ENCODE peak calls at places on chromosomes 7 and 10, in seven cellular contexts. One of them, this sample, is unnamed.

GRCh38 chr7:111510062-111510461 is 52.2 kb downstream of the IMMP2L start:
- DNase-seq in pancreas: no peak
- DNase-seq in dorsolateral prefrontal cortex: no peak
- DNase-seq in astrocyte of the spinal cord: no peak
- DNase-seq in type B pancreatic cell: no peak
- DNase-seq in esophagus squamous epithelium: no peak
- DNase-seq in cardiac muscle cell: no peak
- DNase-seq in this sample: no peak

GRCh38 chr10:113562108-113562507 is 9.3 kb downstream of the HABP2 start:
- DNase-seq in pancreas: no peak
- DNase-seq in dorsolateral prefrontal cortex: no peak
- DNase-seq in astrocyte of the spinal cord: no peak
- DNase-seq in type B pancreatic cell: no peak
- DNase-seq in esophagus squamous epithelium: no peak
- DNase-seq in cardiac muscle cell: no peak
- DNase-seq in this sample: no peak

GRCh38 chr7:43559171-43559938 is 23.6 kb upstream of the STK17A start:
- DNase-seq in pancreas: no peak
- DNase-seq in dorsolateral prefrontal cortex: no peak
- DNase-seq in astrocyte of the spinal cord: no peak
- DNase-seq in type B pancreatic cell: no peak
- DNase-seq in esophagus squamous epithelium: no peak
- DNase-seq in cardiac muscle cell: no peak
- DNase-seq in this sample: no peak

GRCh38 chr10:110163841-110164240 is 43.6 kb upstream of the MXI1 start:
- DNase-seq in pancreas: no peak
- DNase-seq in dorsolateral prefrontal cortex: no peak
- DNase-seq in astrocyte of the spinal cord: no peak
- DNase-seq in type B pancreatic cell: no peak
- DNase-seq in esophagus squamous epithelium: no peak
- DNase-seq in cardiac muscle cell: no peak
- DNase-seq in this sample: no peak

GRCh38 chr10:124091646-124092269 is 1.6 kb downstream of the CHST15 start:
- DNase-seq in pancreas: no peak
- DNase-seq in dorsolateral prefrontal cortex: no peak
- DNase-seq in astrocyte of the spinal cord: peak
- DNase-seq in type B pancreatic cell: no peak
- DNase-seq in esophagus squamous epithelium: no peak
- DNase-seq in cardiac muscle cell: peak
- DNase-seq in this sample: no peak

GRCh38 chr10:28873540-28873939 is 196.2 kb downstream of the BAMBI start:
- DNase-seq in pancreas: no peak
- DNase-seq in dorsolateral prefrontal cortex: no peak
- DNase-seq in astrocyte of the spinal cord: no peak
- DNase-seq in type B pancreatic cell: no peak
- DNase-seq in esophagus squamous epithelium: no peak
- DNase-seq in cardiac muscle cell: no peak
- DNase-seq in this sample: no peak

GRCh38 chr7:92778972-92779371 is 57.4 kb downstream of the CDK6 start:
- DNase-seq in pancreas: no peak
- DNase-seq in dorsolateral prefrontal cortex: no peak
- DNase-seq in astrocyte of the spinal cord: peak
- DNase-seq in type B pancreatic cell: no peak
- DNase-seq in esophagus squamous epithelium: no peak
- DNase-seq in cardiac muscle cell: peak
- DNase-seq in this sample: peak

GRCh38 chr10:122519873-122520272 is 40.7 kb upstream of the DMBT1 start:
- DNase-seq in pancreas: no peak
- DNase-seq in dorsolateral prefrontal cortex: no peak
- DNase-seq in astrocyte of the spinal cord: no peak
- DNase-seq in type B pancreatic cell: peak
- DNase-seq in esophagus squamous epithelium: no peak
- DNase-seq in cardiac muscle cell: no peak
- DNase-seq in this sample: no peak

GRCh38 chr7:52668435-52668834 is 367.0 kb upstream of the POM121L12 start:
- DNase-seq in pancreas: no peak
- DNase-seq in dorsolateral prefrontal cortex: no peak
- DNase-seq in astrocyte of the spinal cord: no peak
- DNase-seq in type B pancreatic cell: no peak
- DNase-seq in esophagus squamous epithelium: no peak
- DNase-seq in cardiac muscle cell: no peak
- DNase-seq in this sample: no peak

GRCh38 chr7:108358553-108358952 is 97.7 kb downstream of the NRCAM start:
- DNase-seq in pancreas: peak
- DNase-seq in dorsolateral prefrontal cortex: no peak
- DNase-seq in astrocyte of the spinal cord: peak
- DNase-seq in type B pancreatic cell: no peak
- DNase-seq in esophagus squamous epithelium: no peak
- DNase-seq in cardiac muscle cell: peak
- DNase-seq in this sample: peak

GRCh38 chr7:106417273-106417902 is 132.6 kb upstream of the NAMPT start:
- DNase-seq in pancreas: no peak
- DNase-seq in dorsolateral prefrontal cortex: no peak
- DNase-seq in astrocyte of the spinal cord: no peak
- DNase-seq in type B pancreatic cell: no peak
- DNase-seq in esophagus squamous epithelium: no peak
- DNase-seq in cardiac muscle cell: no peak
- DNase-seq in this sample: no peak

GRCh38 chr7:1961776-1962276 is 270.9 kb downstream of the MAD1L1 start:
- DNase-seq in pancreas: no peak
- DNase-seq in dorsolateral prefrontal cortex: no peak
- DNase-seq in astrocyte of the spinal cord: peak
- DNase-seq in type B pancreatic cell: no peak
- DNase-seq in esophagus squamous epithelium: no peak
- DNase-seq in cardiac muscle cell: peak
- DNase-seq in this sample: peak

DNA sequence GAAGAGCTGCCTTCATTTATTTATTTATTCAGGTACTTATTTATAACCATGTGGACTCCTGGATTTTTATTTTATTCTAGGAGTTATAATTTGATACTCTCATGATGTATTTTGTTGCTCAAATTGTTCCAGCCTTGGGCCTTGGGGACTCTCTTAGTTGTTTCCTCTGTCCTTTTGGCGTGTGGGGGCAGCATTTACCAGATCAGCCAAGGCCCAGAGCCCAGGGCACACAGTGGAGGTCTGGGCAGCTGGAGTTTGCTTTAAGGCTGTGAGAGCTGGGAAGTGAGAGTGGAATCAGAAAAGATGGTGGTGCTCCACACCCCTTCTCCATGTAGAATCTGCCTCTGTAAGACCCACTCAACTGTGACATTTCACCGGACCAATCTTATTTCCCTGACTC is 398.9 kb downstream of the RPS24 start:
- DNase-seq in pancreas: no peak
- DNase-seq in dorsolateral prefrontal cortex: no peak
- DNase-seq in astrocyte of the spinal cord: no peak
- DNase-seq in type B pancreatic cell: no peak
- DNase-seq in esophagus squamous epithelium: no peak
- DNase-seq in cardiac muscle cell: peak
- DNase-seq in this sample: peak
- TF ChIP-seq CTCF in pancreas: no peak
- TF ChIP-seq CTCF in dorsolateral prefrontal cortex: no peak
- TF ChIP-seq CTCF in astrocyte of the spinal cord: no peak
- TF ChIP-seq CTCF in type B pancreatic cell: peak
- TF ChIP-seq CTCF in esophagus squamous epithelium: no peak
- TF ChIP-seq CTCF in cardiac muscle cell: peak
- TF ChIP-seq CTCF in this sample: no peak

DNA sequence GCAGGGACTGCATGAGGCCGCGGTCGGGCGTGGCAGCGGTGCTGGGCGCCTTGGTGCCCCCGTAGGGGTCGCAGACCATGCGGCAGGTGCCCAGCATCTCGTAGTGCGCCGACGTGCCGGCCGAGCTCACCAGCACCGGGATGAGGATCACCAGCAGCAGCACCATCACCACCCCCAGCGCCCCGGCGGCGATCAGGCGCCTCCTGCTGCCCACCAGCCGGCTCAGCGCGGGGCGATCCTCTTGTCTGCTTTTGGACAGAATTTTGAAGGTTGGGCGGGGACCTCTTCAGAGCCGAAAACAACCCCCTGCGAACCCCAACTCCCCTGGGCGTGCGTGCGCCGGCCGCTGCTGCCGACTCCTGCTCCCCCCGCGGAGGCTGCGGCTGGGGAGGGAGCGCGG is 779 bp downstream of the C1QL3 start:
- DNase-seq in pancreas: no peak
- DNase-seq in dorsolateral prefrontal cortex: no peak
- DNase-seq in astrocyte of the spinal cord: no peak
- DNase-seq in type B pancreatic cell: no peak
- DNase-seq in esophagus squamous epithelium: no peak
- DNase-seq in cardiac muscle cell: peak
- DNase-seq in this sample: peak
- TF ChIP-seq CTCF in pancreas: no peak
- TF ChIP-seq CTCF in dorsolateral prefrontal cortex: no peak
- TF ChIP-seq CTCF in astrocyte of the spinal cord: peak
- TF ChIP-seq CTCF in type B pancreatic cell: peak
- TF ChIP-seq CTCF in esophagus squamous epithelium: no peak
- TF ChIP-seq CTCF in cardiac muscle cell: peak
- TF ChIP-seq CTCF in this sample: peak

DNA sequence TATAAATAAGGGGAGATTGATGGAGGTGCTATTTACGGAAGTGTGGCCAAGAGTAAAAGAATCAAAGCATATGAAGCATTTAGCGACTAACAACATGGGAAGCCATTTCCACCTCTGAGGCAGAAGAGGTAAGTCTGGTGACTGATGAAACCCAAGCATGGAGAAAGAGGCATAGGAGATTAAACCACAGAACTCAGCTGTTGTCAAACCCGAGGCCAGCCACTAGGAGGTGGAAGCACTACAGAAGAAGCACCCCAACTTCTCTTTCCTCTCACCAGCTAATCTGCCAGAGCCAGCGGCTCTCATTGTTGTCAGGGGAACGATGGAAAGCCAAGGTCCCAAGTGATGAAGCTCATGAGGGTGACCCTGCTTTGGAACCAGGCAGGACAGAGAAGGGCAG is 19.6 kb upstream of the CNTNAP2 start:
- DNase-seq in pancreas: no peak
- DNase-seq in dorsolateral prefrontal cortex: no peak
- DNase-seq in astrocyte of the spinal cord: no peak
- DNase-seq in type B pancreatic cell: no peak
- DNase-seq in esophagus squamous epithelium: no peak
- DNase-seq in cardiac muscle cell: no peak
- DNase-seq in this sample: no peak
- TF ChIP-seq CTCF in pancreas: no peak
- TF ChIP-seq CTCF in dorsolateral prefrontal cortex: no peak
- TF ChIP-seq CTCF in astrocyte of the spinal cord: peak
- TF ChIP-seq CTCF in type B pancreatic cell: peak
- TF ChIP-seq CTCF in esophagus squamous epithelium: no peak
- TF ChIP-seq CTCF in cardiac muscle cell: peak
- TF ChIP-seq CTCF in this sample: no peak

GRCh38 chr7:149793261-149793660 is 19.9 kb upstream of the ZNF467 start:
- DNase-seq in pancreas: no peak
- DNase-seq in dorsolateral prefrontal cortex: no peak
- DNase-seq in astrocyte of the spinal cord: no peak
- DNase-seq in type B pancreatic cell: no peak
- DNase-seq in esophagus squamous epithelium: no peak
- DNase-seq in cardiac muscle cell: no peak
- DNase-seq in this sample: no peak

GRCh38 chr7:149794665-149795064 is 21.3 kb upstream of the ZNF467 start:
- DNase-seq in pancreas: no peak
- DNase-seq in dorsolateral prefrontal cortex: no peak
- DNase-seq in astrocyte of the spinal cord: no peak
- DNase-seq in type B pancreatic cell: no peak
- DNase-seq in esophagus squamous epithelium: no peak
- DNase-seq in cardiac muscle cell: no peak
- DNase-seq in this sample: no peak

GRCh38 chr7:149795126-149795525 is 21.7 kb upstream of the ZNF467 start:
- DNase-seq in pancreas: no peak
- DNase-seq in dorsolateral prefrontal cortex: no peak
- DNase-seq in astrocyte of the spinal cord: no peak
- DNase-seq in type B pancreatic cell: no peak
- DNase-seq in esophagus squamous epithelium: no peak
- DNase-seq in cardiac muscle cell: no peak
- DNase-seq in this sample: no peak

GRCh38 chr7:149797771-149798170 is 24.4 kb upstream of the ZNF467 start:
- DNase-seq in pancreas: no peak
- DNase-seq in dorsolateral prefrontal cortex: no peak
- DNase-seq in astrocyte of the spinal cord: no peak
- DNase-seq in type B pancreatic cell: no peak
- DNase-seq in esophagus squamous epithelium: no peak
- DNase-seq in cardiac muscle cell: no peak
- DNase-seq in this sample: no peak

GRCh38 chr7:149796287-149796860 is 23.0 kb upstream of the ZNF467 start:
- DNase-seq in pancreas: no peak
- DNase-seq in dorsolateral prefrontal cortex: no peak
- DNase-seq in astrocyte of the spinal cord: no peak
- DNase-seq in type B pancreatic cell: no peak
- DNase-seq in esophagus squamous epithelium: no peak
- DNase-seq in cardiac muscle cell: no peak
- DNase-seq in this sample: no peak
- TF ChIP-seq CTCF in pancreas: no peak
- TF ChIP-seq CTCF in dorsolateral prefrontal cortex: no peak
- TF ChIP-seq CTCF in astrocyte of the spinal cord: no peak
- TF ChIP-seq CTCF in type B pancreatic cell: no peak
- TF ChIP-seq CTCF in esophagus squamous epithelium: no peak
- TF ChIP-seq CTCF in cardiac muscle cell: no peak
- TF ChIP-seq CTCF in this sample: no peak